ENCODE peak calls at places on chromosomes 6 and 20, in ten cellular contexts. F is endothelial cell of umbilical vein, T is fibroblast of the aortic adventitia, O is iPS DF 19.7, X is HT1080, G is uterus, U is A549, W is NCI-H226, D is heart right ventricle, B is HFFc6. C is an unnamed sample.

GRCh38 chr20:49825521-49826033 is 12.9 kb downstream of the SLC9A8 start:
- DNase-seq in F (no peak), T (no peak), O (no peak), X (no peak), G (no peak), U (no peak), W (no peak), D (no peak), B (no peak), C (no peak)

GRCh38 chr6:121856296-121856695 is 420.9 kb downstream of the GJA1 start:
- DNase-seq in F (no peak), T (peak), O (no peak), X (no peak), G (no peak), U (no peak), W (peak), D (no peak), B (peak), C (no peak)

GRCh38 chr6:110688661-110689268 is 126.5 kb downstream of the CDK19 start:
- DNase-seq in F (no peak), T (no peak), O (no peak), X (no peak), G (no peak), U (no peak), W (peak), D (no peak), B (no peak), C (no peak)

GRCh38 chr6:30685157-30685976 is 1.1 kb downstream of the PPP1R18 start:
- DNase-seq in F (peak), T (peak), O (no peak), X (peak), G (no peak), U (no peak), W (no peak), D (no peak), B (no peak), C (no peak)

GRCh38 chr6:40950986-40951730 is 87.9 kb downstream of the UNC5CL start:
- DNase-seq in F (peak), T (peak), O (no peak), X (peak), G (no peak), U (no peak), W (peak), D (no peak), B (peak), C (no peak)

GRCh38 chr6:43768506-43768860 is 1.5 kb upstream of the VEGFA start:
- DNase-seq in F (no peak), T (peak), O (no peak), X (no peak), G (no peak), U (no peak), W (no peak), D (no peak), B (no peak), C (no peak)

GRCh38 chr6:150028799-150029198 is 3.5 kb upstream of the RAET1L start:
- DNase-seq in F (no peak), T (no peak), O (no peak), X (no peak), G (no peak), U (no peak), W (no peak), D (no peak), B (no peak), C (no peak)

GRCh38 chr6:13190391-13190790 is 137.9 kb downstream of the TBC1D7 start:
- DNase-seq in F (no peak), T (no peak), O (no peak), X (peak), G (no peak), U (no peak), W (no peak), D (no peak), B (no peak), C (no peak)

GRCh38 chr6:84141506-84141905 is 85.9 kb downstream of the CEP162 start:
- DNase-seq in F (peak), T (no peak), O (no peak), X (no peak), G (no peak), U (no peak), W (no peak), D (no peak), B (no peak), C (no peak)

GRCh38 chr6:12420626-12421025 is 130.5 kb downstream of the EDN1 start:
- DNase-seq in F (no peak), T (no peak), O (no peak), X (peak), G (no peak), U (no peak), W (no peak), D (no peak), B (no peak), C (no peak)

GRCh38 chr6:37628611-37629320 is 68.9 kb downstream of the MDGA1 start:
- DNase-seq in F (no peak), T (peak), O (no peak), X (peak), G (no peak), U (no peak), W (peak), D (no peak), B (peak), C (no peak)

GRCh38 chr6:30542404-30542725 is 13.9 kb downstream of the GNL1 start:
- DNase-seq in F (peak), T (no peak), O (no peak), X (no peak), G (no peak), U (no peak), W (no peak), D (no peak), B (no peak), C (no peak)

GRCh38 chr6:144395014-144395413 is 109.9 kb downstream of the UTRN start:
- DNase-seq in F (peak), T (peak), O (no peak), X (peak), G (no peak), U (no peak), W (no peak), D (no peak), B (no peak), C (no peak)

GRCh38 chr6:105452924-105453756 is 50.3 kb upstream of the PREP start:
- DNase-seq in F (peak), T (no peak), O (no peak), X (no peak), G (no peak), U (no peak), W (no peak), D (no peak), B (no peak), C (no peak)

GRCh38 chr6:139376054-139376355 is 1.6 kb upstream of the CITED2 start:
- DNase-seq in F (no peak), T (no peak), O (no peak), X (no peak), G (no peak), U (no peak), W (no peak), D (peak), B (no peak), C (peak)

GRCh38 chr6:125253881-125254280 is 47.9 kb downstream of the HDDC2 start:
- DNase-seq in F (no peak), T (no peak), O (no peak), X (no peak), G (no peak), U (no peak), W (no peak), D (no peak), B (no peak), C (no peak)

GRCh38 chr6:111447051-111447450 is 36.0 kb downstream of the REV3L start:
- DNase-seq in F (no peak), T (no peak), O (no peak), X (no peak), G (no peak), U (no peak), W (no peak), D (no peak), B (no peak), C (no peak)

GRCh38 chr6:47153066-47153755 is 111.1 kb upstream of the ADGRF1 start:
- DNase-seq in F (no peak), T (peak), O (peak), X (no peak), G (no peak), U (peak), W (no peak), D (no peak), B (peak), C (no peak)

GRCh38 chr6:125020385-125020784 is 58.1 kb downstream of the RNF217 start:
- DNase-seq in F (no peak), T (peak), O (no peak), X (no peak), G (no peak), U (no peak), W (no peak), D (no peak), B (no peak), C (no peak)

GRCh38 chr20:32546918-32547752 is 38.0 kb downstream of the NOL4L start:
- DNase-seq in F (no peak), T (no peak), O (no peak), X (no peak), G (no peak), U (no peak), W (no peak), D (no peak), B (no peak), C (no peak)

GRCh38 chr20:10848810-10849370 is 175.1 kb upstream of the JAG1 start:
- DNase-seq in F (peak), T (peak), O (peak), X (peak), G (peak), U (peak), W (peak), D (peak), B (peak), C (peak)

GRCh38 chr6:139600919-139601470 is 226.5 kb upstream of the CITED2 start:
- DNase-seq in F (no peak), T (no peak), O (no peak), X (no peak), G (no peak), U (no peak), W (no peak), D (no peak), B (no peak), C (no peak)

GRCh38 chr20:35828434-35828833 is 56.6 kb downstream of the PHF20 start:
- DNase-seq in F (no peak), T (no peak), O (no peak), X (no peak), G (no peak), U (no peak), W (no peak), D (peak), B (no peak), C (peak)

GRCh38 chr6:38068854-38069253 is 249.3 kb downstream of the ZFAND3 start:
- DNase-seq in F (no peak), T (no peak), O (no peak), X (no peak), G (no peak), U (no peak), W (no peak), D (peak), B (no peak), C (no peak)

GRCh38 chr6:21914121-21914973 is 320.8 kb downstream of the SOX4 start:
- DNase-seq in F (peak), T (peak), O (no peak), X (no peak), G (peak), U (no peak), W (peak), D (peak), B (no peak), C (peak)

GRCh38 chr6:90790696-90791095 is 203.8 kb upstream of the MAP3K7 start:
- DNase-seq in F (no peak), T (peak), O (no peak), X (peak), G (no peak), U (no peak), W (peak), D (no peak), B (peak), C (no peak)